ENCODE peak calls at places on chromosomes 5 and 9, in eight cellular contexts. Q, H, U, W, C, P, J and T are unnamed samples.

GRCh38 chr5:20470997-20471396 is 483.0 kb upstream of the CDH18 start:
- DNase-seq in Q (no peak), H (no peak), U (no peak), W (no peak), C (no peak), P (no peak), J (no peak), T (no peak)

GRCh38 chr5:54526604-54527359 is 9.2 kb downstream of the SNX18 start:
- DNase-seq in Q (no peak), H (no peak), U (no peak), W (no peak), C (no peak), P (no peak), J (no peak), T (no peak)

GRCh38 chr5:84403773-84404172 is 19.1 kb upstream of the EDIL3 start:
- DNase-seq in Q (no peak), H (no peak), U (no peak), W (no peak), C (peak; percentile 78), P (no peak), J (no peak), T (peak; percentile 26)

GRCh38 chr9:95137587-95138145 is 179.8 kb downstream of the FANCC start:
- DNase-seq in Q (no peak), H (no peak), U (no peak), W (no peak), C (no peak), P (no peak), J (no peak), T (no peak)

GRCh38 chr5:115415143-115415491 is 118.7 kb upstream of the CCDC112 start:
- DNase-seq in Q (no peak), H (peak; percentile 70), U (peak; percentile 14), W (peak; percentile 29), C (no peak), P (peak; percentile 54), J (no peak), T (peak; percentile 88)

GRCh38 chr9:92808726-92809451 is 44.3 kb upstream of the BICD2 start:
- DNase-seq in Q (peak; percentile 79), H (peak; percentile 70), U (peak; percentile 65), W (peak; percentile 92), C (no peak), P (peak; percentile 82), J (no peak), T (peak; percentile 48)

GRCh38 chr5:147752666-147753290 is 29.8 kb downstream of the JAKMIP2 start:
- DNase-seq in Q (no peak), H (no peak), U (no peak), W (no peak), C (no peak), P (no peak), J (no peak), T (no peak)

GRCh38 chr5:163350083-163350482 is 87.3 kb upstream of the CCNG1 start:
- DNase-seq in Q (no peak), H (no peak), U (no peak), W (no peak), C (no peak), P (no peak), J (no peak), T (peak; percentile 35)

GRCh38 chr5:2579126-2579525 is 172.4 kb downstream of the IRX2 start:
- DNase-seq in Q (no peak), H (no peak), U (no peak), W (peak; percentile 25), C (no peak), P (no peak), J (no peak), T (peak; percentile 46)

GRCh38 chr9:33737811-33738606 is 57.4 kb upstream of the PRSS3 start:
- DNase-seq in Q (no peak), H (peak; percentile 44), U (peak; percentile 41), W (peak; percentile 79), C (peak; percentile 14), P (no peak), J (no peak), T (peak; percentile 71)

GRCh38 chr5:178460598-178461425 is 129.4 kb downstream of the COL23A1 start:
- DNase-seq in Q (no peak), H (peak; percentile 77), U (peak; percentile 69), W (peak; percentile 87), C (no peak), P (peak; percentile 89), J (peak; percentile 62), T (peak; percentile 77)

GRCh38 chr9:18507151-18507550 is 33.2 kb downstream of the ADAMTSL1 start:
- DNase-seq in Q (no peak), H (no peak), U (no peak), W (no peak), C (no peak), P (no peak), J (no peak), T (no peak)

GRCh38 chr9:126108240-126108639 is 218.4 kb upstream of the MVB12B start:
- DNase-seq in Q (no peak), H (no peak), U (no peak), W (peak; percentile 76), C (no peak), P (no peak), J (no peak), T (peak; percentile 26)

GRCh38 chr9:114521846-114522245 is 16.6 kb upstream of the WHRN start:
- DNase-seq in Q (no peak), H (no peak), U (no peak), W (no peak), C (no peak), P (no peak), J (no peak), T (no peak)

GRCh38 chr5:37208883-37209808 is 40.0 kb downstream of the CPLANE1 start:
- DNase-seq in Q (no peak), H (no peak), U (peak; percentile 42), W (no peak), C (no peak), P (peak; percentile 64), J (no peak), T (no peak)

GRCh38 chr9:4297795-4298254 is 2.0 kb downstream of the GLIS3 start:
- DNase-seq in Q (peak; percentile 31), H (peak; percentile 58), U (peak; percentile 49), W (peak; percentile 94), C (no peak), P (peak; percentile 76), J (peak; percentile 50), T (peak; percentile 78)

GRCh38 chr9:16729656-16730055 is 140.8 kb downstream of the BNC2 start:
- DNase-seq in Q (no peak), H (no peak), U (no peak), W (peak; percentile 27), C (no peak), P (no peak), J (no peak), T (no peak)

GRCh38 chr9:128992995-128993394 is 35.1 kb downstream of the SH3GLB2 start:
- DNase-seq in Q (no peak), H (peak; percentile 51), U (no peak), W (peak; percentile 22), C (no peak), P (no peak), J (no peak), T (no peak)
- TF ChIP-seq CTCF in Q (no peak), H (no peak), U (peak; percentile 25), W (peak; percentile 38), C (peak; percentile 41), P (peak; percentile 15), J (no peak), T (peak; percentile 29)

DNA sequence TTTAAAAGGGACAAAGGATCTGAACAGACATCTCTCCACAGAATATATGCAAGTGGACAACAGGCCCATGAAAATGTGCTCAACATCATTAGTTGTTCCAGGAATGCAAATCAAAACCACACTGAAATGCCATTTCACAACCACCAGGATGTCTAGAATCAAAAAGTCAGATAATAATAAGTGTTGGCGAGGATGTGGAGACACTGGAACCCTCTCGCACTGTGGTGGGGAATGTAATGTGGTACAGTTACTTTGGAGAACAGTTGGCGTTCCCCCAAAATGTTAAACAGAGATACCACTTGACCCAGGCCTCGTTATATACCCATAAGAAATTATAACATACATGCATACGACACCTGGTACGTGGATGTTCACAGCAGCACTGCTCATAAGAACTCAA is 38.6 kb downstream of the SARDH start:
- DNase-seq in Q (no peak), H (no peak), U (no peak), W (no peak), C (no peak), P (no peak), J (no peak), T (no peak)
- TF ChIP-seq CTCF in Q (no peak), H (no peak), U (no peak), W (no peak), C (no peak), P (no peak), J (no peak), T (no peak)

GRCh38 chr5:69265931-69266330 is 31.2 kb downstream of the CDK7 start:
- DNase-seq in Q (no peak), H (no peak), U (no peak), W (peak; percentile 88), C (no peak), P (no peak), J (no peak), T (peak; percentile 12)
- TF ChIP-seq CTCF in Q (no peak), H (no peak), U (peak; percentile 30), W (peak; percentile 80), C (peak; percentile 19), P (peak; percentile 12), J (no peak), T (peak; percentile 9)

GRCh38 chr5:42948961-42949347 is 91.2 kb downstream of the ANXA2R start:
- DNase-seq in Q (no peak), H (no peak), U (no peak), W (no peak), C (no peak), P (no peak), J (no peak), T (no peak)

GRCh38 chr5:42951169-42951846 is 88.8 kb downstream of the ANXA2R start:
- DNase-seq in Q (no peak), H (peak; percentile 32), U (peak; percentile 77), W (no peak), C (no peak), P (peak; percentile 76), J (peak; percentile 24), T (no peak)

GRCh38 chr5:42950466-42951168 is 89.5 kb downstream of the ANXA2R start:
- DNase-seq in Q (no peak), H (peak; percentile 74), U (peak; percentile 62), W (no peak), C (peak; percentile 99), P (no peak), J (peak; percentile 81), T (peak; percentile 98)

GRCh38 chr5:42950091-42950465 is 90.0 kb downstream of the ANXA2R start:
- DNase-seq in Q (no peak), H (no peak), U (no peak), W (no peak), C (no peak), P (no peak), J (no peak), T (no peak)

GRCh38 chr5:42949348-42950090 is 90.6 kb downstream of the ANXA2R start:
- DNase-seq in Q (no peak), H (peak; percentile 58), U (peak; percentile 69), W (no peak), C (no peak), P (peak; percentile 78), J (peak; percentile 63), T (no peak)
- TF ChIP-seq CTCF in Q (no peak), H (peak; percentile 15), U (no peak), W (no peak), C (peak; percentile 61), P (peak; percentile 14), J (no peak), T (no peak)